ENCODE peak calls at places on chromosomes 16 and 17, in four cellular contexts. One of them, this sample, is unnamed.
A peak's percentile ranks its signal among the peaks of the same experiment; 100 is the strongest.

GRCh38 chr17:49996495-49997255 is 1.7 kb upstream of the DLX3 start:
- DNase-seq in HepG2: no peak
- DNase-seq in A549: peak; percentile 44
- DNase-seq in GM12878: no peak
- DNase-seq in this sample: peak; percentile 76

GRCh38 chr17:32929288-32929574 is 1.3 kb downstream of the TMEM98 start:
- DNase-seq in HepG2: no peak
- DNase-seq in A549: no peak
- DNase-seq in GM12878: no peak
- DNase-seq in this sample: no peak

GRCh38 chr16:66652661-66653060 is 43.9 kb downstream of the CMTM4 start:
- DNase-seq in HepG2: no peak
- DNase-seq in A549: no peak
- DNase-seq in GM12878: no peak
- DNase-seq in this sample: no peak

GRCh38 chr16:11637320-11637719 is 30.9 kb upstream of the SNN start:
- DNase-seq in HepG2: no peak
- DNase-seq in A549: no peak
- DNase-seq in GM12878: no peak
- DNase-seq in this sample: no peak

GRCh38 chr16:49078571-49078970 is 203.1 kb downstream of the CBLN1 start:
- DNase-seq in HepG2: no peak
- DNase-seq in A549: no peak
- DNase-seq in GM12878: no peak
- DNase-seq in this sample: no peak

GRCh38 chr16:74448990-74449389 is 27.7 kb upstream of the CLEC18B start:
- DNase-seq in HepG2: no peak
- DNase-seq in A549: peak; percentile 73
- DNase-seq in GM12878: no peak
- DNase-seq in this sample: peak; percentile 18

GRCh38 chr16:3401719-3402397 is 843 bp downstream of the ZNF174 start:
- DNase-seq in HepG2: peak; percentile 18
- DNase-seq in A549: peak; percentile 23
- DNase-seq in GM12878: no peak
- DNase-seq in this sample: peak; percentile 68

GRCh38 chr16:83574388-83574787 is 233.4 kb upstream of the HSBP1 start:
- DNase-seq in HepG2: no peak
- DNase-seq in A549: no peak
- DNase-seq in GM12878: no peak
- DNase-seq in this sample: no peak

GRCh38 chr17:20063665-20064648 is 54.8 kb downstream of the SPECC1 start:
- DNase-seq in HepG2: no peak
- DNase-seq in A549: peak; percentile 91
- DNase-seq in GM12878: peak; percentile 76
- DNase-seq in this sample: no peak

GRCh38 chr16:50270510-50271147 is 4.3 kb downstream of the ADCY7 start:
- DNase-seq in HepG2: no peak
- DNase-seq in A549: no peak
- DNase-seq in GM12878: no peak
- DNase-seq in this sample: no peak

GRCh38 chr17:74212913-74213791 is at the start of gene TTYH2:
- DNase-seq in HepG2: peak; percentile 77
- DNase-seq in A549: peak; percentile 77
- DNase-seq in GM12878: no peak
- DNase-seq in this sample: peak; percentile 91

GRCh38 chr16:88697831-88698693 is 8.1 kb downstream of the RNF166 start:
- DNase-seq in HepG2: no peak
- DNase-seq in A549: no peak
- DNase-seq in GM12878: no peak
- DNase-seq in this sample: no peak

GRCh38 chr16:84952335-84953050 is 58.8 kb downstream of the ZDHHC7 start:
- DNase-seq in HepG2: peak; percentile 83
- DNase-seq in A549: peak; percentile 80
- DNase-seq in GM12878: peak; percentile 40
- DNase-seq in this sample: peak; percentile 98

GRCh38 chr16:19853973-19854876 is 30.4 kb downstream of the GPRC5B start:
- DNase-seq in HepG2: no peak
- DNase-seq in A549: no peak
- DNase-seq in GM12878: no peak
- DNase-seq in this sample: no peak

GRCh38 chr16:85502357-85502756 is 110.8 kb upstream of the GSE1 start:
- DNase-seq in HepG2: no peak
- DNase-seq in A549: no peak
- DNase-seq in GM12878: no peak
- DNase-seq in this sample: no peak

GRCh38 chr17:21223086-21223485 is 9.1 kb upstream of the TMEM11 start:
- DNase-seq in HepG2: no peak
- DNase-seq in A549: no peak
- DNase-seq in GM12878: no peak
- DNase-seq in this sample: no peak

GRCh38 chr17:77392376-77393273 is 251.9 kb downstream of the SEC14L1 start:
- DNase-seq in HepG2: peak; percentile 97
- DNase-seq in A549: peak; percentile 89
- DNase-seq in GM12878: no peak
- DNase-seq in this sample: peak; percentile 67

GRCh38 chr17:14307560-14308024 is 6.7 kb downstream of the HS3ST3B1 start:
- DNase-seq in HepG2: peak; percentile 42
- DNase-seq in A549: no peak
- DNase-seq in GM12878: no peak
- DNase-seq in this sample: no peak

GRCh38 chr16:15440852-15441251 is 6.5 kb downstream of the BMERB1 start:
- DNase-seq in HepG2: no peak
- DNase-seq in A549: peak; percentile 86
- DNase-seq in GM12878: no peak
- DNase-seq in this sample: no peak

GRCh38 chr17:77485089-77485833 is 344.5 kb downstream of the SEC14L1 start:
- DNase-seq in HepG2: no peak
- DNase-seq in A549: no peak
- DNase-seq in GM12878: no peak
- DNase-seq in this sample: no peak

GRCh38 chr17:59837362-59838195 is 55.2 kb downstream of the TUBD1 start:
- DNase-seq in HepG2: peak; percentile 100
- DNase-seq in A549: peak; percentile 100
- DNase-seq in GM12878: peak; percentile 97
- DNase-seq in this sample: peak; percentile 74

GRCh38 chr17:50680126-50680525 is 27.6 kb downstream of the ANKRD40 start:
- DNase-seq in HepG2: no peak
- DNase-seq in A549: no peak
- DNase-seq in GM12878: no peak
- DNase-seq in this sample: no peak

GRCh38 chr17:43118679-43119615 is 6.2 kb downstream of the BRCA1 start:
- DNase-seq in HepG2: peak; percentile 65
- DNase-seq in A549: no peak
- DNase-seq in GM12878: no peak
- DNase-seq in this sample: no peak

GRCh38 chr17:3961564-3962047 is 2.6 kb downstream of the ATP2A3 start:
- DNase-seq in HepG2: no peak
- DNase-seq in A549: no peak
- DNase-seq in GM12878: peak; percentile 63
- DNase-seq in this sample: no peak

GRCh38 chr16:84661418-84662060 is 13.2 kb downstream of the KLHL36 start:
- DNase-seq in HepG2: no peak
- DNase-seq in A549: no peak
- DNase-seq in GM12878: no peak
- DNase-seq in this sample: no peak

GRCh38 chr16:760498-761343 is at the start of gene MSLN:
- DNase-seq in HepG2: peak; percentile 61
- DNase-seq in A549: peak; percentile 71
- DNase-seq in GM12878: no peak
- DNase-seq in this sample: no peak

GRCh38 chr17:68310141-68310540 is 18.8 kb downstream of the ARSG start:
- DNase-seq in HepG2: no peak
- DNase-seq in A549: no peak
- DNase-seq in GM12878: no peak
- DNase-seq in this sample: no peak

GRCh38 chr16:85612801-85613608 is at the start of gene GSE1:
- DNase-seq in HepG2: peak; percentile 96
- DNase-seq in A549: peak; percentile 96
- DNase-seq in GM12878: peak; percentile 57
- DNase-seq in this sample: peak; percentile 73

GRCh38 chr16:17339764-17340541 is 130.8 kb downstream of the XYLT1 start:
- DNase-seq in HepG2: no peak
- DNase-seq in A549: no peak
- DNase-seq in GM12878: no peak
- DNase-seq in this sample: no peak

GRCh38 chr16:26189496-26190005 is 497.8 kb downstream of the HS3ST4 start:
- DNase-seq in HepG2: no peak
- DNase-seq in A549: no peak
- DNase-seq in GM12878: no peak
- DNase-seq in this sample: no peak

GRCh38 chr17:33725675-33726271 is 432.7 kb upstream of the ASIC2 start:
- DNase-seq in HepG2: peak; percentile 24
- DNase-seq in A549: peak; percentile 43
- DNase-seq in GM12878: no peak
- DNase-seq in this sample: peak; percentile 75

GRCh38 chr17:67481808-67482207 is 104.7 kb downstream of the PITPNC1 start:
- DNase-seq in HepG2: no peak
- DNase-seq in A549: no peak
- DNase-seq in GM12878: no peak
- DNase-seq in this sample: no peak

GRCh38 chr16:60123387-60124023 is 1389.4 kb upstream of the GOT2 start:
- DNase-seq in HepG2: no peak
- DNase-seq in A549: no peak
- DNase-seq in GM12878: no peak
- DNase-seq in this sample: no peak

GRCh38 chr17:9233761-9234160 is 212.5 kb downstream of the NTN1 start:
- DNase-seq in HepG2: no peak
- DNase-seq in A549: no peak
- DNase-seq in GM12878: no peak
- DNase-seq in this sample: no peak

GRCh38 chr17:40092581-40092980 is 7.8 kb downstream of the NR1D1 start:
- DNase-seq in HepG2: no peak
- DNase-seq in A549: no peak
- DNase-seq in GM12878: no peak
- DNase-seq in this sample: no peak

DNA sequence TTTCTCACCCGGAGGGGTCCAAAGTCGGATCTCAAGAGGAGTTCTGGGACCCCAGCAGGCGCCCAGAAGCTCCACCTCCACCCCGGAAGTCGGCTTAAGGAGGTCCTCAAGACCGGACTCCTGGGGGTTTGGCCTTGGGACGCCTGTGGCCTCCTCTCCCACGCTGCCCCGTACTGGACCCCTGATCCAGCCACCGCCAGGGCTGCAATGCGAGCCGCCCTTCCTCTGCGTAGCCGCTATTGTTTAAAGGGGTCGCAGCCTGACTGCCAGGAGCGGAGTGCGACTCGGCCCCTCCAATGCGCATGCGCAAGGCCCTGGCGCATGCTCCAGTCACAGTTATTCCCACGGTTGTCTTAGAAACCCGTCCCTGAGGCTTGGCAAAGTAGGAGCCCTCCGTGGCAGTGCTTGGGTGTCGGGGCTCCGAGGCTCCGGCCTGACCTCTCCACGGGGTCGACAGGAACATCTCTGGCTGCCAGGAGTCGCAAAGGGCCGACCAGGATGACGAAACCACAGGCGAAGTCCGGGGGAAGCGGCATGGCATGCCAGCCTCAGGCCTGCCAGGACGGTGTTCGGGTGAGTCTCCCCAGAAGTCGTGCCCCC is 719.0 kb downstream of the KCNJ18 start:
- DNase-seq in HepG2: no peak
- DNase-seq in A549: no peak
- DNase-seq in GM12878: no peak
- DNase-seq in this sample: peak; percentile 62
- H3K9me3 ChIP-seq in HepG2: no peaks in the 10 kb centered on the region
- H3K9me3 ChIP-seq in A549: no peaks in the 10 kb centered on the region
- H3K9me3 ChIP-seq in GM12878: no peaks in the 10 kb centered on the region
- H3K9me3 ChIP-seq in this sample: no peaks in the 10 kb centered on the region

GRCh38 chr16:73389075-73389474 is 341.1 kb upstream of the ZFHX3 start:
- DNase-seq in HepG2: no peak
- DNase-seq in A549: no peak
- DNase-seq in GM12878: no peak
- DNase-seq in this sample: no peak
- TF ChIP-seq POLR2AphosphoS2 in HepG2: no peak
- TF ChIP-seq POLR2AphosphoS2 in A549: no peak
- TF ChIP-seq POLR2AphosphoS2 in GM12878: no peak
- TF ChIP-seq POLR2AphosphoS2 in this sample: no peak

DNA sequence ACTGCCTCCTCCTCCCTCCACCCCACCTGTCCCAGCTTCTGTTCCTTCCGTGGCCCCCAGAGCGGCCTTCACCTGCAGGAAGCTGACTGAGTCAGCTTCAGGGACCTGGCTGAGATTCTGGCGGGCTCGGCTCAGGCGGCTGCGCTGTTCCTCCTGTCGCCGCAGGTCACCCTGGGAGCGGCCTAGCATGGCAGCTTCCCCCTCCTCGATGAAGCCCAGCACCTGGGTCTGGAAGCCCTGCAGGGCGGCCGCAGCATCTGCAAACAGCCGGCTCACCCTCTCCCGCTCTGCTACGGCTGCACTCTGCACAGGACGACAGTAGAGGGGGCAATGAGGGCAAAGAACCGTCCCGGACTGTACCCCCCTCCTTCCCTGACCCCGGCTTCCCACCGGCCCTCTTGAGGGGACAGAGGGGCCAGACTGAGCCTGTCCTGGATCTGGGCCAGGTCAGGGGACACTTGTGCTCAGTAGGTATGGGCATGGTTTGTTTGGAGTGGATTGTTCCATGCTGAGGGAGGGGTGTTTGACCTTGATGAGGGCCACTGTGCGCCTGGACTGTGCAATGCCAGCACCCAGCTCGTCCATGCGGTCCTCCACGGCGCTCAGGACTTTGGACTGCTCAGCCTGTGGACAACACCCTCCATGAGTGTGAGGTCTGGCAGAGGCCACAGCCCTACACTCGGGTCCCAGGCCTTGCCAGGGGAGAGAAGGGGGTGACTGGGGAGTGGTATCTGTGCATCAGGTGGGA is 2.0 kb downstream of the TRIM47 start:
- DNase-seq in HepG2: peak; percentile 97
- DNase-seq in A549: peak; percentile 74
- DNase-seq in GM12878: no peak
- DNase-seq in this sample: no peak
- TF ChIP-seq CHD2 in HepG2: no peak
- TF ChIP-seq CHD2 in A549: no peak
- TF ChIP-seq CHD2 in GM12878: no peak
- TF ChIP-seq CHD2 in this sample: no peak

GRCh38 chr16:35862242-35862641 is 2402.8 kb downstream of the TP53TG3F start:
- DNase-seq in HepG2: no peak
- DNase-seq in A549: no peak
- DNase-seq in GM12878: no peak
- DNase-seq in this sample: no peak
- H3K9me3 ChIP-seq in HepG2: peaks cover 93% of the 10 kb centered on the region
- H3K9me3 ChIP-seq in A549: no peaks in the 10 kb centered on the region
- H3K9me3 ChIP-seq in GM12878: no peaks in the 10 kb centered on the region
- H3K9me3 ChIP-seq in this sample: no peaks in the 10 kb centered on the region

This sample was measured in K562.